ENCODE peak calls at places on chromosomes 5 and 9, in seven cellular contexts. One of them, this sample, is unnamed.

GRCh38 chr5:187617-188451 is 3.5 kb upstream of the LRRC14B start:
- DNase-seq in SK-N-SH: no peak
- DNase-seq in GM12878: no peak
- DNase-seq in HepG2: no peak
- DNase-seq in HCT116: no peak
- DNase-seq in K562: no peak
- DNase-seq in H1: no peak
- DNase-seq in this sample: no peak

GRCh38 chr9:112043423-112043822 is 131.7 kb downstream of the SUSD1 start:
- DNase-seq in SK-N-SH: no peak
- DNase-seq in GM12878: no peak
- DNase-seq in HepG2: no peak
- DNase-seq in HCT116: no peak
- DNase-seq in K562: no peak
- DNase-seq in H1: no peak
- DNase-seq in this sample: no peak

GRCh38 chr9:126395439-126396212 is 69.0 kb downstream of the MVB12B start:
- DNase-seq in SK-N-SH: no peak
- DNase-seq in GM12878: no peak
- DNase-seq in HepG2: no peak
- DNase-seq in HCT116: peak
- DNase-seq in K562: no peak
- DNase-seq in H1: no peak
- DNase-seq in this sample: no peak

GRCh38 chr9:87465791-87466190 is 31.9 kb upstream of the DAPK1 start:
- DNase-seq in SK-N-SH: no peak
- DNase-seq in GM12878: no peak
- DNase-seq in HepG2: no peak
- DNase-seq in HCT116: no peak
- DNase-seq in K562: no peak
- DNase-seq in H1: no peak
- DNase-seq in this sample: no peak

GRCh38 chr9:119092125-119092524 is 277.1 kb downstream of the BRINP1 start:
- DNase-seq in SK-N-SH: no peak
- DNase-seq in GM12878: no peak
- DNase-seq in HepG2: no peak
- DNase-seq in HCT116: no peak
- DNase-seq in K562: no peak
- DNase-seq in H1: no peak
- DNase-seq in this sample: no peak

GRCh38 chr9:38342096-38342495 is 50.4 kb upstream of the ALDH1B1 start:
- DNase-seq in SK-N-SH: no peak
- DNase-seq in GM12878: no peak
- DNase-seq in HepG2: no peak
- DNase-seq in HCT116: no peak
- DNase-seq in K562: no peak
- DNase-seq in H1: no peak
- DNase-seq in this sample: no peak

GRCh38 chr9:12748016-12748415 is 26.8 kb upstream of the LURAP1L start:
- DNase-seq in SK-N-SH: no peak
- DNase-seq in GM12878: no peak
- DNase-seq in HepG2: no peak
- DNase-seq in HCT116: no peak
- DNase-seq in K562: no peak
- DNase-seq in H1: no peak
- DNase-seq in this sample: no peak

GRCh38 chr5:126103872-126104271 is 319.3 kb upstream of the GRAMD2B start:
- DNase-seq in SK-N-SH: no peak
- DNase-seq in GM12878: no peak
- DNase-seq in HepG2: no peak
- DNase-seq in HCT116: no peak
- DNase-seq in K562: no peak
- DNase-seq in H1: no peak
- DNase-seq in this sample: no peak

GRCh38 chr5:91636351-91636750 is 253.2 kb upstream of the ARRDC3 start:
- DNase-seq in SK-N-SH: no peak
- DNase-seq in GM12878: no peak
- DNase-seq in HepG2: no peak
- DNase-seq in HCT116: no peak
- DNase-seq in K562: no peak
- DNase-seq in H1: no peak
- DNase-seq in this sample: no peak

GRCh38 chr5:158602981-158603380 is 496.7 kb downstream of the EBF1 start:
- DNase-seq in SK-N-SH: no peak
- DNase-seq in GM12878: no peak
- DNase-seq in HepG2: no peak
- DNase-seq in HCT116: no peak
- DNase-seq in K562: no peak
- DNase-seq in H1: no peak
- DNase-seq in this sample: no peak

GRCh38 chr5:179255527-179256228 is 89.6 kb downstream of the ADAMTS2 start:
- DNase-seq in SK-N-SH: no peak
- DNase-seq in GM12878: no peak
- DNase-seq in HepG2: no peak
- DNase-seq in HCT116: no peak
- DNase-seq in K562: no peak
- DNase-seq in H1: no peak
- DNase-seq in this sample: no peak

GRCh38 chr9:100714372-100715099 is 136.7 kb downstream of the CAVIN4 start:
- DNase-seq in SK-N-SH: peak
- DNase-seq in GM12878: no peak
- DNase-seq in HepG2: peak
- DNase-seq in HCT116: peak
- DNase-seq in K562: peak
- DNase-seq in H1: peak
- DNase-seq in this sample: peak

GRCh38 chr9:115208503-115208902 is 90.5 kb upstream of the TNC start:
- DNase-seq in SK-N-SH: no peak
- DNase-seq in GM12878: no peak
- DNase-seq in HepG2: no peak
- DNase-seq in HCT116: no peak
- DNase-seq in K562: no peak
- DNase-seq in H1: no peak
- DNase-seq in this sample: no peak

GRCh38 chr5:10198021-10198420 is 51.7 kb downstream of the ATPSCKMT start:
- DNase-seq in SK-N-SH: no peak
- DNase-seq in GM12878: no peak
- DNase-seq in HepG2: no peak
- DNase-seq in HCT116: no peak
- DNase-seq in K562: no peak
- DNase-seq in H1: no peak
- DNase-seq in this sample: no peak

GRCh38 chr9:6566409-6567139 is 79.0 kb downstream of the GLDC start:
- DNase-seq in SK-N-SH: no peak
- DNase-seq in GM12878: no peak
- DNase-seq in HepG2: no peak
- DNase-seq in HCT116: peak
- DNase-seq in K562: no peak
- DNase-seq in H1: peak
- DNase-seq in this sample: peak

GRCh38 chr9:89635007-89635742 is 30.4 kb downstream of the GADD45G start:
- DNase-seq in SK-N-SH: no peak
- DNase-seq in GM12878: no peak
- DNase-seq in HepG2: no peak
- DNase-seq in HCT116: no peak
- DNase-seq in K562: no peak
- DNase-seq in H1: no peak
- DNase-seq in this sample: no peak

GRCh38 chr5:149005077-149005892 is 57.6 kb downstream of the SH3TC2 start:
- DNase-seq in SK-N-SH: peak
- DNase-seq in GM12878: no peak
- DNase-seq in HepG2: no peak
- DNase-seq in HCT116: no peak
- DNase-seq in K562: no peak
- DNase-seq in H1: no peak
- DNase-seq in this sample: no peak

GRCh38 chr9:117555964-117556629 is 141.2 kb upstream of the ASTN2 start:
- DNase-seq in SK-N-SH: peak
- DNase-seq in GM12878: peak
- DNase-seq in HepG2: peak
- DNase-seq in HCT116: no peak
- DNase-seq in K562: peak
- DNase-seq in H1: peak
- DNase-seq in this sample: peak

GRCh38 chr9:114830546-114830945 is 24.7 kb upstream of the TNFSF15 start:
- DNase-seq in SK-N-SH: peak
- DNase-seq in GM12878: no peak
- DNase-seq in HepG2: no peak
- DNase-seq in HCT116: no peak
- DNase-seq in K562: no peak
- DNase-seq in H1: no peak
- DNase-seq in this sample: no peak

GRCh38 chr9:134966270-134966669 is 48.6 kb upstream of the FCN1 start:
- DNase-seq in SK-N-SH: no peak
- DNase-seq in GM12878: no peak
- DNase-seq in HepG2: no peak
- DNase-seq in HCT116: no peak
- DNase-seq in K562: no peak
- DNase-seq in H1: no peak
- DNase-seq in this sample: no peak

GRCh38 chr5:10192309-10192708 is 57.4 kb downstream of the ATPSCKMT start:
- DNase-seq in SK-N-SH: no peak
- DNase-seq in GM12878: no peak
- DNase-seq in HepG2: no peak
- DNase-seq in HCT116: no peak
- DNase-seq in K562: no peak
- DNase-seq in H1: no peak
- DNase-seq in this sample: no peak

GRCh38 chr9:14344846-14345585 is 31.1 kb upstream of the NFIB start:
- DNase-seq in SK-N-SH: no peak
- DNase-seq in GM12878: no peak
- DNase-seq in HepG2: no peak
- DNase-seq in HCT116: no peak
- DNase-seq in K562: no peak
- DNase-seq in H1: no peak
- DNase-seq in this sample: no peak

DNA sequence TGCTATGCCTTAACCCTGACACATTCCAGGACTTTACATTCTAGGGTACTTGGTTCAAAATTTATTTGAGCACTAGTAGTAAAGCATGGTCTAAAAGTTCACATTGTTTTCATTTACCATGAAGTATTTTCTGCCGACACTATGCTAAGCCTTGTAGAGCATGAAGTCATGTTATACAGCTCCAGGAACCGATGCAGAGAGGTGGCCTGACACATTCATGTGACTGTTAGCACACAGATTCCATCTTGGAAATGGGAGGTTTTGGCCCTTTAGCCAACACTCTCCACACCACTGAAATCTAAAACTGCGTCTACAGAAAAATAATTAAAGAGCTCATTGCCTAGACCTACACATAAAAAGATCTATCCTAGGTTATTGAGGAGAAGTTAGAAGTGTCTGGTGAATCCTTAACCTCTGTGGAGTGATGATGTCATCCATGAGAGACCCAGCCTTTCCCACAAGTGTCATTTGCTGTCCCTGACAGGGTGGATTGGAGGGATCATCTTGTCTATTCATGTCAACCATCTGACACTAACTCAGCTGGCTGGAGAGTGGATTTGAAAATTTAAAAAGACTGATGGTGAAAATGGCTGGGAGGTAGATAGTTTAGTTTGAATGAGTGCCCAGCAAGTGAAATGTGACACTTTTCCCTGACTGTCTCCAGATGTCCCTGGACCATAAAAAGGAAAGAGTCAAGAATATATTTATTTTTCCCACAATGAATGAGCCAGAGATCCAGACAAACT is 1.3 kb downstream of the RANBP3L start:
- DNase-seq in SK-N-SH: no peak
- DNase-seq in GM12878: no peak
- DNase-seq in HepG2: no peak
- DNase-seq in HCT116: no peak
- DNase-seq in K562: no peak
- DNase-seq in H1: no peak
- DNase-seq in this sample: no peak
- H3K4me3 ChIP-seq in SK-N-SH: no peak
- H3K4me3 ChIP-seq in GM12878: no peak
- H3K4me3 ChIP-seq in HepG2: no peak
- H3K4me3 ChIP-seq in HCT116: no peak
- H3K4me3 ChIP-seq in K562: no peak
- H3K4me3 ChIP-seq in H1: no peak
- H3K4me3 ChIP-seq in this sample: no peak

GRCh38 chr5:151236888-151237287 is 13.0 kb upstream of the CCDC69 start:
- DNase-seq in SK-N-SH: no peak
- DNase-seq in GM12878: no peak
- DNase-seq in HepG2: no peak
- DNase-seq in HCT116: no peak
- DNase-seq in K562: no peak
- DNase-seq in H1: no peak
- DNase-seq in this sample: no peak

GRCh38 chr5:151240891-151241290 is 12.1 kb upstream of the GM2A start:
- DNase-seq in SK-N-SH: no peak
- DNase-seq in GM12878: no peak
- DNase-seq in HepG2: no peak
- DNase-seq in HCT116: no peak
- DNase-seq in K562: no peak
- DNase-seq in H1: no peak
- DNase-seq in this sample: no peak

GRCh38 chr5:151237685-151238084 is 13.8 kb upstream of the CCDC69 start:
- DNase-seq in SK-N-SH: no peak
- DNase-seq in GM12878: no peak
- DNase-seq in HepG2: no peak
- DNase-seq in HCT116: no peak
- DNase-seq in K562: no peak
- DNase-seq in H1: no peak
- DNase-seq in this sample: no peak

GRCh38 chr5:151238303-151238741 is 14.4 kb upstream of the CCDC69 start:
- DNase-seq in SK-N-SH: no peak
- DNase-seq in GM12878: no peak
- DNase-seq in HepG2: no peak
- DNase-seq in HCT116: no peak
- DNase-seq in K562: peak
- DNase-seq in H1: no peak
- DNase-seq in this sample: no peak

GRCh38 chr5:151239237-151239861 is 13.6 kb upstream of the GM2A start:
- DNase-seq in SK-N-SH: peak
- DNase-seq in GM12878: no peak
- DNase-seq in HepG2: peak
- DNase-seq in HCT116: peak
- DNase-seq in K562: peak
- DNase-seq in H1: no peak
- DNase-seq in this sample: no peak
- TF ChIP-seq CTCF in SK-N-SH: peak
- TF ChIP-seq CTCF in GM12878: peak
- TF ChIP-seq CTCF in HepG2: peak
- TF ChIP-seq CTCF in HCT116: peak
- TF ChIP-seq CTCF in K562: peak
- TF ChIP-seq CTCF in H1: peak
- TF ChIP-seq CTCF in this sample: peak

GRCh38 chr5:17305964-17306725 is 88.7 kb downstream of the BASP1 start:
- DNase-seq in SK-N-SH: no peak
- DNase-seq in GM12878: no peak
- DNase-seq in HepG2: peak
- DNase-seq in HCT116: no peak
- DNase-seq in K562: no peak
- DNase-seq in H1: no peak
- DNase-seq in this sample: peak
- TF ChIP-seq SIN3A in SK-N-SH: no peak
- TF ChIP-seq SIN3A in GM12878: no peak
- TF ChIP-seq SIN3A in HepG2: no peak
- TF ChIP-seq SIN3A in HCT116: no peak
- TF ChIP-seq SIN3A in K562: no peak
- TF ChIP-seq SIN3A in H1: no peak
- TF ChIP-seq SIN3A in this sample: peak

GRCh38 chr9:16625106-16625505 is 245.4 kb downstream of the BNC2 start:
- DNase-seq in SK-N-SH: no peak
- DNase-seq in GM12878: no peak
- DNase-seq in HepG2: no peak
- DNase-seq in HCT116: no peak
- DNase-seq in K562: no peak
- DNase-seq in H1: no peak
- DNase-seq in this sample: no peak
- H3K4me3 ChIP-seq in SK-N-SH: no peak
- H3K4me3 ChIP-seq in GM12878: no peak
- H3K4me3 ChIP-seq in HepG2: no peak
- H3K4me3 ChIP-seq in HCT116: no peak
- H3K4me3 ChIP-seq in K562: no peak
- H3K4me3 ChIP-seq in H1: no peak
- H3K4me3 ChIP-seq in this sample: peak